ENCODE peak calls at places on chromosome 21, in seven cellular contexts. One of them, this sample, is unnamed.

GRCh38 chr21:18914570-18914969 is 511.0 kb upstream of the TMPRSS15 start:
- DNase-seq in prostate gland: no peak
- DNase-seq in right lobe of liver: no peak
- DNase-seq in tibial nerve: no peak
- DNase-seq in IMR-90: no peak
- DNase-seq in heart left ventricle: no peak
- DNase-seq in GM12891: no peak
- DNase-seq in this sample: no peak

GRCh38 chr21:31879251-31879650 is 6.4 kb downstream of the HUNK start:
- DNase-seq in prostate gland: peak
- DNase-seq in right lobe of liver: no peak
- DNase-seq in tibial nerve: no peak
- DNase-seq in IMR-90: no peak
- DNase-seq in heart left ventricle: no peak
- DNase-seq in GM12891: no peak
- DNase-seq in this sample: no peak

GRCh38 chr21:14120091-14120734 is 90.5 kb downstream of the LIPI start:
- DNase-seq in prostate gland: no peak
- DNase-seq in right lobe of liver: peak
- DNase-seq in tibial nerve: no peak
- DNase-seq in IMR-90: peak
- DNase-seq in heart left ventricle: no peak
- DNase-seq in GM12891: no peak
- DNase-seq in this sample: peak

GRCh38 chr21:39088831-39089380 is 94.3 kb downstream of the PSMG1 start:
- DNase-seq in prostate gland: no peak
- DNase-seq in right lobe of liver: no peak
- DNase-seq in tibial nerve: no peak
- DNase-seq in IMR-90: peak
- DNase-seq in heart left ventricle: peak
- DNase-seq in GM12891: no peak
- DNase-seq in this sample: peak

GRCh38 chr21:38120984-38121855 is 135.6 kb upstream of the KCNJ15 start:
- DNase-seq in prostate gland: no peak
- DNase-seq in right lobe of liver: no peak
- DNase-seq in tibial nerve: no peak
- DNase-seq in IMR-90: no peak
- DNase-seq in heart left ventricle: no peak
- DNase-seq in GM12891: no peak
- DNase-seq in this sample: no peak

GRCh38 chr21:27329255-27329851 is 362.5 kb upstream of the ADAMTS5 start:
- DNase-seq in prostate gland: no peak
- DNase-seq in right lobe of liver: no peak
- DNase-seq in tibial nerve: no peak
- DNase-seq in IMR-90: peak
- DNase-seq in heart left ventricle: no peak
- DNase-seq in GM12891: no peak
- DNase-seq in this sample: no peak

GRCh38 chr21:18443686-18444085 is 40.1 kb upstream of the TMPRSS15 start:
- DNase-seq in prostate gland: no peak
- DNase-seq in right lobe of liver: no peak
- DNase-seq in tibial nerve: no peak
- DNase-seq in IMR-90: no peak
- DNase-seq in heart left ventricle: no peak
- DNase-seq in GM12891: no peak
- DNase-seq in this sample: no peak

GRCh38 chr21:29656504-29657227 is 283.1 kb downstream of the GRIK1 start:
- DNase-seq in prostate gland: no peak
- DNase-seq in right lobe of liver: no peak
- DNase-seq in tibial nerve: no peak
- DNase-seq in IMR-90: peak
- DNase-seq in heart left ventricle: no peak
- DNase-seq in GM12891: no peak
- DNase-seq in this sample: peak

GRCh38 chr21:21624674-21625073 is 626.5 kb downstream of the NCAM2 start:
- DNase-seq in prostate gland: no peak
- DNase-seq in right lobe of liver: no peak
- DNase-seq in tibial nerve: no peak
- DNase-seq in IMR-90: peak
- DNase-seq in heart left ventricle: no peak
- DNase-seq in GM12891: no peak
- DNase-seq in this sample: no peak

GRCh38 chr21:16942703-16943102 is 570.1 kb upstream of the CXADR start:
- DNase-seq in prostate gland: no peak
- DNase-seq in right lobe of liver: no peak
- DNase-seq in tibial nerve: no peak
- DNase-seq in IMR-90: peak
- DNase-seq in heart left ventricle: no peak
- DNase-seq in GM12891: no peak
- DNase-seq in this sample: no peak

GRCh38 chr21:20424943-20425342 is 573.3 kb upstream of the NCAM2 start:
- DNase-seq in prostate gland: no peak
- DNase-seq in right lobe of liver: no peak
- DNase-seq in tibial nerve: no peak
- DNase-seq in IMR-90: no peak
- DNase-seq in heart left ventricle: no peak
- DNase-seq in GM12891: no peak
- DNase-seq in this sample: no peak

GRCh38 chr21:18164933-18165332 is 79.7 kb upstream of the CHODL start:
- DNase-seq in prostate gland: no peak
- DNase-seq in right lobe of liver: no peak
- DNase-seq in tibial nerve: no peak
- DNase-seq in IMR-90: no peak
- DNase-seq in heart left ventricle: no peak
- DNase-seq in GM12891: no peak
- DNase-seq in this sample: no peak

GRCh38 chr21:28253378-28253777 is 739.3 kb downstream of the LTN1 start:
- DNase-seq in prostate gland: no peak
- DNase-seq in right lobe of liver: no peak
- DNase-seq in tibial nerve: no peak
- DNase-seq in IMR-90: peak
- DNase-seq in heart left ventricle: no peak
- DNase-seq in GM12891: no peak
- DNase-seq in this sample: no peak

GRCh38 chr21:32283001-32283400 is 4.2 kb upstream of the MIS18A start:
- DNase-seq in prostate gland: no peak
- DNase-seq in right lobe of liver: no peak
- DNase-seq in tibial nerve: no peak
- DNase-seq in IMR-90: no peak
- DNase-seq in heart left ventricle: no peak
- DNase-seq in GM12891: no peak
- DNase-seq in this sample: no peak

GRCh38 chr21:25506887-25507286 is 100.4 kb downstream of the MRPL39 start:
- DNase-seq in prostate gland: no peak
- DNase-seq in right lobe of liver: no peak
- DNase-seq in tibial nerve: no peak
- DNase-seq in IMR-90: peak
- DNase-seq in heart left ventricle: no peak
- DNase-seq in GM12891: no peak
- DNase-seq in this sample: no peak

GRCh38 chr21:37047079-37047478 is 25.8 kb downstream of the PIGP start:
- DNase-seq in prostate gland: no peak
- DNase-seq in right lobe of liver: no peak
- DNase-seq in tibial nerve: no peak
- DNase-seq in IMR-90: no peak
- DNase-seq in heart left ventricle: no peak
- DNase-seq in GM12891: no peak
- DNase-seq in this sample: no peak

GRCh38 chr21:34886554-34887385 is 162.3 kb downstream of the RUNX1 start:
- DNase-seq in prostate gland: no peak
- DNase-seq in right lobe of liver: peak
- DNase-seq in tibial nerve: no peak
- DNase-seq in IMR-90: no peak
- DNase-seq in heart left ventricle: no peak
- DNase-seq in GM12891: no peak
- DNase-seq in this sample: peak
- TF ChIP-seq POLR2A in prostate gland: peak
- TF ChIP-seq POLR2A in right lobe of liver: peak
- TF ChIP-seq POLR2A in tibial nerve: no peak
- TF ChIP-seq POLR2A in IMR-90: peak
- TF ChIP-seq POLR2A in heart left ventricle: no peak
- TF ChIP-seq POLR2A in GM12891: peak
- TF ChIP-seq POLR2A in this sample: peak

GRCh38 chr21:44010429-44010828 is 1.7 kb upstream of the TRAPPC10 start:
- DNase-seq in prostate gland: no peak
- DNase-seq in right lobe of liver: no peak
- DNase-seq in tibial nerve: no peak
- DNase-seq in IMR-90: no peak
- DNase-seq in heart left ventricle: no peak
- DNase-seq in GM12891: no peak
- DNase-seq in this sample: no peak

GRCh38 chr21:44011123-44011773 is 861 bp upstream of the TRAPPC10 start:
- DNase-seq in prostate gland: no peak
- DNase-seq in right lobe of liver: no peak
- DNase-seq in tibial nerve: no peak
- DNase-seq in IMR-90: no peak
- DNase-seq in heart left ventricle: peak
- DNase-seq in GM12891: no peak
- DNase-seq in this sample: no peak

GRCh38 chr21:44013380-44014088 is 1.4 kb downstream of the TRAPPC10 start:
- DNase-seq in prostate gland: no peak
- DNase-seq in right lobe of liver: no peak
- DNase-seq in tibial nerve: no peak
- DNase-seq in IMR-90: peak
- DNase-seq in heart left ventricle: no peak
- DNase-seq in GM12891: no peak
- DNase-seq in this sample: no peak

GRCh38 chr21:44012474-44013379 is 618 bp downstream of the TRAPPC10 start:
- DNase-seq in prostate gland: peak
- DNase-seq in right lobe of liver: peak
- DNase-seq in tibial nerve: no peak
- DNase-seq in IMR-90: peak
- DNase-seq in heart left ventricle: peak
- DNase-seq in GM12891: peak
- DNase-seq in this sample: peak

DNA sequence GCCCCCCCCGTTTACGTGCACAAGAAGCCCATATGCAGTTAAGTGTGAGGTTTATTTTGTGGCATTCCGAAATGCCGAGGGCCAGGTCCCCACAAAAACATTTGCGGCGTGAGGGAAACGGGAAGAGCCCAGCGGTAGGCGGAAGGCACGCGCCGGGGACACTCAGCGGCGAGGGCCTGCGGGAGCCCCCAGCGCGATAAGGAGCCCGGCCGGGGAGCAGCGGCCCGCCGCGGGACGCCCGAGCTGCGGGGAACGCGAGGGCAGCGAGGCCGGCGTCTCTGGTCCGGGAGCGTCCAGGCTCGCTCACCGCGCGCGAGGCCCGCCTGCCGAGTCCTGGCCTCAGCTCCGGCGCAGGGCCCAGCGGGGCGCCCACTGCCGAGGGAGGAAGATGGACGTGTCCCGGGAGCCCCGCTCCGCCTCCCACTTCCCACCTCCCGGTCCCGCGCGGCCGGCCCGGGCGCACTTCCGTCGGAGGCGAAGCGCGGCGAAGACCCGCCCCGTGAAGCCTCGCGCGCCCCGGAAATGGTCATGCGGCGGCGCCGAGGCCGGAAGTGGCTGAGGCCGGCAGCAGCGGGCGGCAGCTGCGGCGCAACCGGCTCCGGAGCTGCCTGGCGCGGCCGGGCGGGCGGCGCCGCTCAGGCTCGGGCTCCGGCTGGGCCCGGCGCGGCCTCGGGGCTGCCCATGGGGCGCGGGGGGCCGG is at the start of gene TRAPPC10:
- DNase-seq in prostate gland: peak
- DNase-seq in right lobe of liver: peak
- DNase-seq in tibial nerve: peak
- DNase-seq in IMR-90: peak
- DNase-seq in heart left ventricle: peak
- DNase-seq in GM12891: peak
- DNase-seq in this sample: peak
- TF ChIP-seq POLR2A in prostate gland: peak
- TF ChIP-seq POLR2A in right lobe of liver: peak
- TF ChIP-seq POLR2A in tibial nerve: peak
- TF ChIP-seq POLR2A in IMR-90: peak
- TF ChIP-seq POLR2A in heart left ventricle: peak
- TF ChIP-seq POLR2A in GM12891: peak
- TF ChIP-seq POLR2A in this sample: peak

GRCh38 chr21:43734131-43734634 is 15.3 kb downstream of the PDXK start:
- DNase-seq in prostate gland: peak
- DNase-seq in right lobe of liver: no peak
- DNase-seq in tibial nerve: no peak
- DNase-seq in IMR-90: no peak
- DNase-seq in heart left ventricle: no peak
- DNase-seq in GM12891: no peak
- DNase-seq in this sample: no peak

GRCh38 chr21:43733529-43734071 is 14.7 kb downstream of the PDXK start:
- DNase-seq in prostate gland: no peak
- DNase-seq in right lobe of liver: no peak
- DNase-seq in tibial nerve: peak
- DNase-seq in IMR-90: peak
- DNase-seq in heart left ventricle: peak
- DNase-seq in GM12891: no peak
- DNase-seq in this sample: no peak

GRCh38 chr21:43735236-43736091 is 16.5 kb downstream of the PDXK start:
- DNase-seq in prostate gland: no peak
- DNase-seq in right lobe of liver: no peak
- DNase-seq in tibial nerve: no peak
- DNase-seq in IMR-90: no peak
- DNase-seq in heart left ventricle: no peak
- DNase-seq in GM12891: no peak
- DNase-seq in this sample: no peak

GRCh38 chr21:43736224-43736883 is 17.4 kb downstream of the PDXK start:
- DNase-seq in prostate gland: no peak
- DNase-seq in right lobe of liver: no peak
- DNase-seq in tibial nerve: no peak
- DNase-seq in IMR-90: no peak
- DNase-seq in heart left ventricle: no peak
- DNase-seq in GM12891: no peak
- DNase-seq in this sample: no peak

GRCh38 chr21:43734830-43735229 is 15.9 kb downstream of the PDXK start:
- DNase-seq in prostate gland: peak
- DNase-seq in right lobe of liver: no peak
- DNase-seq in tibial nerve: peak
- DNase-seq in IMR-90: peak
- DNase-seq in heart left ventricle: no peak
- DNase-seq in GM12891: no peak
- DNase-seq in this sample: no peak
- TF ChIP-seq POLR2A in prostate gland: no peak
- TF ChIP-seq POLR2A in right lobe of liver: no peak
- TF ChIP-seq POLR2A in tibial nerve: peak
- TF ChIP-seq POLR2A in IMR-90: no peak
- TF ChIP-seq POLR2A in heart left ventricle: no peak
- TF ChIP-seq POLR2A in GM12891: no peak
- TF ChIP-seq POLR2A in this sample: no peak

GRCh38 chr21:45055861-45056260 is 18.5 kb upstream of the ADARB1 start:
- DNase-seq in prostate gland: no peak
- DNase-seq in right lobe of liver: no peak
- DNase-seq in tibial nerve: no peak
- DNase-seq in IMR-90: peak
- DNase-seq in heart left ventricle: no peak
- DNase-seq in GM12891: no peak
- DNase-seq in this sample: no peak
- TF ChIP-seq POLR2A in prostate gland: no peak
- TF ChIP-seq POLR2A in right lobe of liver: no peak
- TF ChIP-seq POLR2A in tibial nerve: no peak
- TF ChIP-seq POLR2A in IMR-90: no peak
- TF ChIP-seq POLR2A in heart left ventricle: no peak
- TF ChIP-seq POLR2A in GM12891: no peak
- TF ChIP-seq POLR2A in this sample: no peak

This sample was measured in H54.